ENCODE peak calls at places on chromosomes 16 and 17, in four cellular contexts. One of them, this sample, is unnamed.

GRCh38 chr17:72439893-72440502 is 319.2 kb downstream of the SOX9 start:
- DNase-seq in ovary: no peak
- DNase-seq in tibial nerve: no peak
- DNase-seq in A549: no peak
- DNase-seq in this sample: no peak

GRCh38 chr16:19860146-19861030 is 24.3 kb downstream of the GPRC5B start:
- DNase-seq in ovary: no peak
- DNase-seq in tibial nerve: no peak
- DNase-seq in A549: no peak
- DNase-seq in this sample: no peak

GRCh38 chr16:77723108-77723514 is 797 bp downstream of the NUDT7 start:
- DNase-seq in ovary: no peak
- DNase-seq in tibial nerve: peak
- DNase-seq in A549: no peak
- DNase-seq in this sample: peak

GRCh38 chr16:88769617-88770458 is 15.2 kb downstream of the PIEZO1 start:
- DNase-seq in ovary: no peak
- DNase-seq in tibial nerve: no peak
- DNase-seq in A549: peak
- DNase-seq in this sample: peak

GRCh38 chr17:75635610-75636202 is 2.5 kb downstream of the SMIM5 start:
- DNase-seq in ovary: no peak
- DNase-seq in tibial nerve: no peak
- DNase-seq in A549: no peak
- DNase-seq in this sample: peak

GRCh38 chr17:73309727-73310555 is 1.9 kb downstream of the CDC42EP4 start:
- DNase-seq in ovary: peak
- DNase-seq in tibial nerve: no peak
- DNase-seq in A549: no peak
- DNase-seq in this sample: no peak

GRCh38 chr16:1613728-1614225 is 1.6 kb downstream of the CRAMP1 start:
- DNase-seq in ovary: peak
- DNase-seq in tibial nerve: no peak
- DNase-seq in A549: no peak
- DNase-seq in this sample: no peak

GRCh38 chr16:55370762-55371482 is 46.9 kb downstream of the IRX6 start:
- DNase-seq in ovary: peak
- DNase-seq in tibial nerve: peak
- DNase-seq in A549: peak
- DNase-seq in this sample: peak

GRCh38 chr17:7711356-7711755 is 6.2 kb upstream of the DNAH2 start:
- DNase-seq in ovary: no peak
- DNase-seq in tibial nerve: no peak
- DNase-seq in A549: peak
- DNase-seq in this sample: no peak

GRCh38 chr17:28622186-28622585 is 8.2 kb upstream of the RSKR start:
- DNase-seq in ovary: no peak
- DNase-seq in tibial nerve: no peak
- DNase-seq in A549: no peak
- DNase-seq in this sample: no peak

GRCh38 chr17:80992077-80992947 is 671 bp downstream of the CHMP6 start:
- DNase-seq in ovary: peak
- DNase-seq in tibial nerve: no peak
- DNase-seq in A549: no peak
- DNase-seq in this sample: no peak

GRCh38 chr17:80989586-80989913 is 2.1 kb upstream of the CHMP6 start:
- DNase-seq in ovary: peak
- DNase-seq in tibial nerve: no peak
- DNase-seq in A549: no peak
- DNase-seq in this sample: no peak

GRCh38 chr17:80990921-80991644 is 558 bp upstream of the CHMP6 start:
- DNase-seq in ovary: peak
- DNase-seq in tibial nerve: no peak
- DNase-seq in A549: no peak
- DNase-seq in this sample: no peak

GRCh38 chr17:80992948-80993624 is 1.4 kb downstream of the CHMP6 start:
- DNase-seq in ovary: no peak
- DNase-seq in tibial nerve: no peak
- DNase-seq in A549: no peak
- DNase-seq in this sample: peak

GRCh38 chr17:80991645-80992076 is at the start of gene CHMP6:
- DNase-seq in ovary: peak
- DNase-seq in tibial nerve: peak
- DNase-seq in A549: peak
- DNase-seq in this sample: peak
- TF ChIP-seq EP300 in ovary: no peak
- TF ChIP-seq EP300 in tibial nerve: peak
- TF ChIP-seq EP300 in A549: no peak
- TF ChIP-seq EP300 in this sample: no peak

GRCh38 chr17:69059458-69060205 is 1.1 kb downstream of the ABCA9 start:
- DNase-seq in ovary: no peak
- DNase-seq in tibial nerve: no peak
- DNase-seq in A549: no peak
- DNase-seq in this sample: no peak
- H3K4me3 ChIP-seq in ovary: peak
- H3K4me3 ChIP-seq in tibial nerve: peak
- H3K4me3 ChIP-seq in A549: no peak
- H3K4me3 ChIP-seq in this sample: no peak

DNA sequence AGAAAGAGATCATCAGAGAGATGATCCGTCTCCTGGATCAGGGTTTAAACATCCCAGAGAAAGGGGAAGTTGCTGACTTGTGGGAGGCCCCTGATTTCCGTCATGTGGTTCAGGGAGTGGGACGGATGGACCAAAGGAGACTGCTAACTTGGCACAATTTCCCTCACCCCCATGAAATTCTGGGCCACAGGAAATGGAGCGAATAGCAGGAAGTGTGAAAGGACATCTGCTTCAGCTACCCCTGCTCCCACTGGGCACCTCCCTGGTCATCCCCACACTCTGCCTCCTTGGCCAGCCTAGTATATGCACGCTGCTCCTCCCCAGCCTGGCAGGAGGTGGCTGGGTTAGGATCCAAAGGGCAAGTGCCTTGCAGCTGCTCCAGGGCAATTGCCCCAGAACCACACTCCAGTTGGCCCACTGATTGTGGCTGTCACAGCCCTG is 1.3 kb downstream of the ARRB2 start:
- DNase-seq in ovary: peak
- DNase-seq in tibial nerve: peak
- DNase-seq in A549: no peak
- DNase-seq in this sample: peak
- H3K27ac ChIP-seq in ovary: no peak
- H3K27ac ChIP-seq in tibial nerve: no peak
- H3K27ac ChIP-seq in A549: peak
- H3K27ac ChIP-seq in this sample: peak

GRCh38 chr17:48294193-48294909 is 135.7 kb downstream of the SKAP1 start:
- DNase-seq in ovary: no peak
- DNase-seq in tibial nerve: no peak
- DNase-seq in A549: no peak
- DNase-seq in this sample: no peak

GRCh38 chr17:48294989-48295892 is 134.8 kb downstream of the SKAP1 start:
- DNase-seq in ovary: no peak
- DNase-seq in tibial nerve: no peak
- DNase-seq in A549: peak
- DNase-seq in this sample: no peak

GRCh38 chr17:48290378-48290777 is 139.6 kb downstream of the SKAP1 start:
- DNase-seq in ovary: no peak
- DNase-seq in tibial nerve: no peak
- DNase-seq in A549: peak
- DNase-seq in this sample: no peak

GRCh38 chr17:48296453-48296852 is 133.6 kb downstream of the SKAP1 start:
- DNase-seq in ovary: no peak
- DNase-seq in tibial nerve: no peak
- DNase-seq in A549: no peak
- DNase-seq in this sample: no peak

GRCh38 chr17:48293319-48294192 is 136.5 kb downstream of the SKAP1 start:
- DNase-seq in ovary: no peak
- DNase-seq in tibial nerve: no peak
- DNase-seq in A549: peak
- DNase-seq in this sample: no peak
- TF ChIP-seq EP300 in ovary: no peak
- TF ChIP-seq EP300 in tibial nerve: no peak
- TF ChIP-seq EP300 in A549: no peak
- TF ChIP-seq EP300 in this sample: no peak

DNA sequence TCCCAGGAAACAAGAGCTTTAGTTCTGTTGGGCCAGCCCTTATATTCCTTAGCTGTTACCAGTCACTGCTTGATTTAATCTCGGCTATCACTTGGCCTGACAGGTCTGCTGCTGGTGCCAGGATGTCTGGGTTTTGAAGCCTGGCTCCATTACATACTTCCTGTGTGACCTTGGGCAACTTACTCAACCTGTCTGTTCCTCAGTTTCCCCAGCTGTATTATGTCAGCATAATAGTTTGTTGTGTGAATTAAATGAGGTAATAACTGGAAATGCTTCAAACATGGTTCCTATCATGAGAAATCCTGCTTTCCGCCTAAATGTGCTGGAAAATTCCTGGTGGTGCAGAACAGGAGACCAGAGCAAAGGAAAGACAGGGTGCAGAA is 50.6 kb upstream of the STH start:
- DNase-seq in ovary: no peak
- DNase-seq in tibial nerve: no peak
- DNase-seq in A549: no peak
- DNase-seq in this sample: no peak
- H3K4me3 ChIP-seq in ovary: no peak
- H3K4me3 ChIP-seq in tibial nerve: no peak
- H3K4me3 ChIP-seq in A549: peak
- H3K4me3 ChIP-seq in this sample: peak

GRCh38 chr16:23784811-23785447 is 30.1 kb downstream of the CHP2 start:
- DNase-seq in ovary: no peak
- DNase-seq in tibial nerve: no peak
- DNase-seq in A549: peak
- DNase-seq in this sample: no peak

GRCh38 chr16:23785842-23786241 is 31.0 kb downstream of the CHP2 start:
- DNase-seq in ovary: no peak
- DNase-seq in tibial nerve: no peak
- DNase-seq in A549: no peak
- DNase-seq in this sample: no peak

GRCh38 chr16:23786964-23787571 is 32.2 kb downstream of the CHP2 start:
- DNase-seq in ovary: no peak
- DNase-seq in tibial nerve: no peak
- DNase-seq in A549: no peak
- DNase-seq in this sample: no peak

GRCh38 chr16:23788653-23789052 is 33.8 kb downstream of the CHP2 start:
- DNase-seq in ovary: no peak
- DNase-seq in tibial nerve: no peak
- DNase-seq in A549: no peak
- DNase-seq in this sample: no peak
- H3K27ac ChIP-seq in ovary: no peak
- H3K27ac ChIP-seq in tibial nerve: no peak
- H3K27ac ChIP-seq in A549: no peak
- H3K27ac ChIP-seq in this sample: no peak

GRCh38 chr17:67548693-67549092 is 169.0 kb upstream of the NOL11 start:
- DNase-seq in ovary: no peak
- DNase-seq in tibial nerve: no peak
- DNase-seq in A549: no peak
- DNase-seq in this sample: no peak

GRCh38 chr17:67549787-67550186 is 167.9 kb upstream of the NOL11 start:
- DNase-seq in ovary: no peak
- DNase-seq in tibial nerve: no peak
- DNase-seq in A549: no peak
- DNase-seq in this sample: peak

GRCh38 chr17:67544364-67544763 is 167.3 kb downstream of the PITPNC1 start:
- DNase-seq in ovary: no peak
- DNase-seq in tibial nerve: no peak
- DNase-seq in A549: no peak
- DNase-seq in this sample: no peak

GRCh38 chr17:67542219-67543114 is 165.4 kb downstream of the PITPNC1 start:
- DNase-seq in ovary: no peak
- DNase-seq in tibial nerve: no peak
- DNase-seq in A549: no peak
- DNase-seq in this sample: no peak

GRCh38 chr17:67546578-67547527 is 169.8 kb downstream of the PITPNC1 start:
- DNase-seq in ovary: peak
- DNase-seq in tibial nerve: no peak
- DNase-seq in A549: peak
- DNase-seq in this sample: peak
- TF ChIP-seq EP300 in ovary: no peak
- TF ChIP-seq EP300 in tibial nerve: no peak
- TF ChIP-seq EP300 in A549: no peak
- TF ChIP-seq EP300 in this sample: peak

DNA sequence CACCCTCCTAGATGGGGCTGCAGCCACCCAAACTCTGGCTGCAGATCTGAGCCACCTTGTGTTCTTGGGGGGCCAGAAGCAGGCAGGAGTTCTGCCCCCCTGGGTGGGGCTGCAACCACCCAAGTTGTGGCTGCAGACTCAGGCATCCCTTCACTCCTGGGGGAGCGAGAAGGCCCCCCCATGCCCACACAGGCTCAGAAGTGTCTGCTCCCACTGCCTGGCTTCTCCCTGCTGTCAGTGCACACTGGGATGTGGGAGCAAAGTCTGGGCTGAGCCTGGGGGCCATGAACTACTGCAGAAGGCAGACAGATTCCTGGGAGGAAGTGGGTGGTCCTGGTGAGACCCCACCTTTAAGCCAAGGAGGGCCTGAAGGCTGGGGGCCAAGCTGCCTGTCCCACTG is 13.0 kb downstream of the MT1X start:
- DNase-seq in ovary: no peak
- DNase-seq in tibial nerve: no peak
- DNase-seq in A549: no peak
- DNase-seq in this sample: no peak
- H3K4me3 ChIP-seq in ovary: no peak
- H3K4me3 ChIP-seq in tibial nerve: no peak
- H3K4me3 ChIP-seq in A549: no peak
- H3K4me3 ChIP-seq in this sample: no peak

GRCh38 chr17:31321971-31322370 is 549 bp upstream of the EVI2A start:
- DNase-seq in ovary: no peak
- DNase-seq in tibial nerve: no peak
- DNase-seq in A549: no peak
- DNase-seq in this sample: no peak
- H3K27ac ChIP-seq in ovary: no peak
- H3K27ac ChIP-seq in tibial nerve: no peak
- H3K27ac ChIP-seq in A549: no peak
- H3K27ac ChIP-seq in this sample: no peak

GRCh38 chr17:57286372-57287105 is 30.2 kb downstream of the MSI2 start:
- DNase-seq in ovary: no peak
- DNase-seq in tibial nerve: no peak
- DNase-seq in A549: no peak
- DNase-seq in this sample: no peak
- TF ChIP-seq EP300 in ovary: no peak
- TF ChIP-seq EP300 in tibial nerve: no peak
- TF ChIP-seq EP300 in A549: no peak
- TF ChIP-seq EP300 in this sample: no peak